ENCODE peak calls at places on chromosomes 4 and X, in six cellular contexts. One of them, this sample, is unnamed.

GRCh38 chr4:76504613-76505465 is 69.8 kb downstream of the SHROOM3 start:
- DNase-seq in HT1080: peak; percentile 35
- DNase-seq in LoVo: peak; percentile 65
- DNase-seq in head of caudate nucleus: no peak
- DNase-seq in mammary epithelial cell: peak; percentile 27
- DNase-seq in activated naive CD4-positive, alpha-beta T cell treated with anti-CD3 and anti-CD28 coated beads for 36 hours: no peak
- DNase-seq in this sample: no peak

GRCh38 chr4:105215609-105216313 is 69.1 kb downstream of the TET2 start:
- DNase-seq in HT1080: peak; percentile 33
- DNase-seq in LoVo: no peak
- DNase-seq in head of caudate nucleus: no peak
- DNase-seq in mammary epithelial cell: peak; percentile 40
- DNase-seq in activated naive CD4-positive, alpha-beta T cell treated with anti-CD3 and anti-CD28 coated beads for 36 hours: no peak
- DNase-seq in this sample: no peak

GRCh38 chr4:26289421-26289820 is 31.4 kb upstream of the RBPJ start:
- DNase-seq in HT1080: no peak
- DNase-seq in LoVo: no peak
- DNase-seq in head of caudate nucleus: no peak
- DNase-seq in mammary epithelial cell: peak; percentile 72
- DNase-seq in activated naive CD4-positive, alpha-beta T cell treated with anti-CD3 and anti-CD28 coated beads for 36 hours: no peak
- DNase-seq in this sample: no peak

GRCh38 chr4:159042097-159042605 is 60.7 kb upstream of the RAPGEF2 start:
- DNase-seq in HT1080: no peak
- DNase-seq in LoVo: no peak
- DNase-seq in head of caudate nucleus: no peak
- DNase-seq in mammary epithelial cell: no peak
- DNase-seq in activated naive CD4-positive, alpha-beta T cell treated with anti-CD3 and anti-CD28 coated beads for 36 hours: no peak
- DNase-seq in this sample: peak; percentile 20

GRCh38 chr4:188550296-188550695 is 411.1 kb downstream of the TRIML1 start:
- DNase-seq in HT1080: peak; percentile 43
- DNase-seq in LoVo: no peak
- DNase-seq in head of caudate nucleus: no peak
- DNase-seq in mammary epithelial cell: no peak
- DNase-seq in activated naive CD4-positive, alpha-beta T cell treated with anti-CD3 and anti-CD28 coated beads for 36 hours: no peak
- DNase-seq in this sample: no peak

GRCh38 chrX:16786791-16787735 is 797 bp downstream of the TXLNG start:
- DNase-seq in HT1080: no peak
- DNase-seq in LoVo: no peak
- DNase-seq in head of caudate nucleus: no peak
- DNase-seq in mammary epithelial cell: peak; percentile 19
- DNase-seq in activated naive CD4-positive, alpha-beta T cell treated with anti-CD3 and anti-CD28 coated beads for 36 hours: peak; percentile 23
- DNase-seq in this sample: peak; percentile 7

GRCh38 chr4:40648742-40649281 is 19.1 kb upstream of the RBM47 start:
- DNase-seq in HT1080: no peak
- DNase-seq in LoVo: no peak
- DNase-seq in head of caudate nucleus: no peak
- DNase-seq in mammary epithelial cell: no peak
- DNase-seq in activated naive CD4-positive, alpha-beta T cell treated with anti-CD3 and anti-CD28 coated beads for 36 hours: no peak
- DNase-seq in this sample: no peak

GRCh38 chr4:113893546-113893945 is 85.9 kb downstream of the ARSJ start:
- DNase-seq in HT1080: no peak
- DNase-seq in LoVo: peak; percentile 15
- DNase-seq in head of caudate nucleus: no peak
- DNase-seq in mammary epithelial cell: no peak
- DNase-seq in activated naive CD4-positive, alpha-beta T cell treated with anti-CD3 and anti-CD28 coated beads for 36 hours: no peak
- DNase-seq in this sample: no peak

GRCh38 chrX:65528705-65529340 is 5.8 kb downstream of the LAS1L start:
- DNase-seq in HT1080: peak; percentile 29
- DNase-seq in LoVo: peak; percentile 9
- DNase-seq in head of caudate nucleus: peak; percentile 61
- DNase-seq in mammary epithelial cell: peak; percentile 8
- DNase-seq in activated naive CD4-positive, alpha-beta T cell treated with anti-CD3 and anti-CD28 coated beads for 36 hours: peak; percentile 59
- DNase-seq in this sample: no peak

GRCh38 chr4:8439914-8440490 is 521 bp downstream of the ACOX3 start:
- DNase-seq in HT1080: peak; percentile 8
- DNase-seq in LoVo: peak; percentile 67
- DNase-seq in head of caudate nucleus: no peak
- DNase-seq in mammary epithelial cell: no peak
- DNase-seq in activated naive CD4-positive, alpha-beta T cell treated with anti-CD3 and anti-CD28 coated beads for 36 hours: peak; percentile 30
- DNase-seq in this sample: no peak

GRCh38 chrX:77893713-77894112 is 1.5 kb downstream of the MAGT1 start:
- DNase-seq in HT1080: no peak
- DNase-seq in LoVo: no peak
- DNase-seq in head of caudate nucleus: no peak
- DNase-seq in mammary epithelial cell: no peak
- DNase-seq in activated naive CD4-positive, alpha-beta T cell treated with anti-CD3 and anti-CD28 coated beads for 36 hours: no peak
- DNase-seq in this sample: no peak

GRCh38 chr4:14961292-14961691 is 41.0 kb upstream of the CPEB2 start:
- DNase-seq in HT1080: no peak
- DNase-seq in LoVo: no peak
- DNase-seq in head of caudate nucleus: no peak
- DNase-seq in mammary epithelial cell: no peak
- DNase-seq in activated naive CD4-positive, alpha-beta T cell treated with anti-CD3 and anti-CD28 coated beads for 36 hours: no peak
- DNase-seq in this sample: no peak

GRCh38 chrX:150688911-150689451 is 4.2 kb upstream of the MTMR1 start:
- DNase-seq in HT1080: peak; percentile 97
- DNase-seq in LoVo: peak; percentile 47
- DNase-seq in head of caudate nucleus: no peak
- DNase-seq in mammary epithelial cell: peak; percentile 90
- DNase-seq in activated naive CD4-positive, alpha-beta T cell treated with anti-CD3 and anti-CD28 coated beads for 36 hours: no peak
- DNase-seq in this sample: no peak

GRCh38 chr4:26621366-26621765 is 37.5 kb downstream of the TBC1D19 start:
- DNase-seq in HT1080: no peak
- DNase-seq in LoVo: no peak
- DNase-seq in head of caudate nucleus: no peak
- DNase-seq in mammary epithelial cell: no peak
- DNase-seq in activated naive CD4-positive, alpha-beta T cell treated with anti-CD3 and anti-CD28 coated beads for 36 hours: no peak
- DNase-seq in this sample: no peak

GRCh38 chr4:78242071-78242470 is 184.9 kb downstream of the FRAS1 start:
- DNase-seq in HT1080: peak; percentile 39
- DNase-seq in LoVo: no peak
- DNase-seq in head of caudate nucleus: no peak
- DNase-seq in mammary epithelial cell: peak; percentile 22
- DNase-seq in activated naive CD4-positive, alpha-beta T cell treated with anti-CD3 and anti-CD28 coated beads for 36 hours: no peak
- DNase-seq in this sample: no peak